ENCODE peak calls at places on chromosome 13, in six cellular contexts. U is astrocyte; P is naive thymus-derived CD4-positive, alpha-beta T cell; R is SJCRH30; B is GM23248; O is endothelial cell of umbilical vein. W is an unnamed sample. For H3K9me3, the result is how much of the 10 kb centered on the place peaks cover.

GRCh38 chr13:67193979-67194378 is 36.2 kb downstream of the PCDH9 start:
- DNase-seq in U (no peak), P (no peak), R (no peak), B (no peak), O (no peak), W (no peak)

GRCh38 chr13:99686944-99687382 is 185.7 kb downstream of the TM9SF2 start:
- DNase-seq in U (no peak), P (no peak), R (no peak), B (no peak), O (no peak), W (no peak)

GRCh38 chr13:61900033-61900432 is 484.4 kb upstream of the PCDH20 start:
- DNase-seq in U (no peak), P (no peak), R (no peak), B (no peak), O (no peak), W (no peak)

GRCh38 chr13:50626031-50626643 is 217.4 kb downstream of the DLEU7 start:
- DNase-seq in U (peak), P (no peak), R (no peak), B (peak), O (no peak), W (no peak)

GRCh38 chr13:72508392-72508791 is 219.0 kb downstream of the MZT1 start:
- DNase-seq in U (no peak), P (no peak), R (no peak), B (no peak), O (no peak), W (no peak)

GRCh38 chr13:34933349-34933748 is 8.7 kb upstream of the NBEA start:
- DNase-seq in U (no peak), P (no peak), R (no peak), B (no peak), O (no peak), W (no peak)

GRCh38 chr13:31204592-31204991 is 4.8 kb downstream of the B3GLCT start:
- DNase-seq in U (peak), P (no peak), R (no peak), B (peak), O (peak), W (no peak)

GRCh38 chr13:100650321-100650720 is 24.3 kb downstream of the TMTC4 start:
- DNase-seq in U (no peak), P (no peak), R (no peak), B (no peak), O (no peak), W (no peak)

GRCh38 chr13:94228781-94229180 is 250.7 kb downstream of the DCT start:
- DNase-seq in U (no peak), P (no peak), R (no peak), B (no peak), O (no peak), W (no peak)

GRCh38 chr13:50080158-50080855 is 65.1 kb downstream of the KCNRG start:
- DNase-seq in U (peak), P (peak), R (peak), B (peak), O (peak), W (peak)

GRCh38 chr13:27924529-27925141 is 4.8 kb downstream of the PDX1 start:
- DNase-seq in U (no peak), P (no peak), R (no peak), B (no peak), O (no peak), W (no peak)

GRCh38 chr13:110246530-110246929 is 60.4 kb downstream of the COL4A1 start:
- DNase-seq in U (no peak), P (no peak), R (no peak), B (no peak), O (no peak), W (no peak)

GRCh38 chr13:71797487-71797886 is 69.5 kb downstream of the DACH1 start:
- DNase-seq in U (no peak), P (no peak), R (no peak), B (no peak), O (no peak), W (no peak)

GRCh38 chr13:30091691-30092090 is 215.7 kb downstream of the KATNAL1 start:
- DNase-seq in U (no peak), P (no peak), R (no peak), B (no peak), O (no peak), W (no peak)

GRCh38 chr13:61414686-61415664 is 674 bp downstream of the PCDH20 start:
- DNase-seq in U (peak), P (no peak), R (peak), B (no peak), O (peak), W (no peak)

GRCh38 chr13:41670873-41671443 is 213.6 kb downstream of the RGCC start:
- DNase-seq in U (no peak), P (no peak), R (no peak), B (no peak), O (no peak), W (no peak)

GRCh38 chr13:98199480-98199879 is 22.4 kb upstream of the RNF113B start:
- DNase-seq in U (no peak), P (no peak), R (no peak), B (no peak), O (no peak), W (no peak)

GRCh38 chr13:29733069-29733700 is 117.2 kb downstream of the UBL3 start:
- DNase-seq in U (no peak), P (no peak), R (no peak), B (peak), O (no peak), W (no peak)

GRCh38 chr13:49554387-49554786 is 31.0 kb downstream of the RCBTB1 start:
- DNase-seq in U (no peak), P (no peak), R (no peak), B (no peak), O (no peak), W (no peak)

GRCh38 chr13:50914848-50915247 is 5.3 kb downstream of the RNASEH2B start:
- DNase-seq in U (peak), P (no peak), R (no peak), B (peak), O (no peak), W (no peak)

GRCh38 chr13:77328819-77329132 is 1.9 kb upstream of the MYCBP2 start:
- DNase-seq in U (no peak), P (no peak), R (no peak), B (no peak), O (no peak), W (no peak)

GRCh38 chr13:32791545-32792172 is 205.4 kb downstream of the PDS5B start:
- DNase-seq in U (no peak), P (peak), R (no peak), B (peak), O (no peak), W (no peak)

GRCh38 chr13:83563499-83563898 is 318.8 kb downstream of the SLITRK1 start:
- DNase-seq in U (no peak), P (no peak), R (no peak), B (no peak), O (no peak), W (no peak)

GRCh38 chr13:99053636-99054233 is 75.9 kb upstream of the DOCK9 start:
- DNase-seq in U (no peak), P (no peak), R (no peak), B (no peak), O (no peak), W (no peak)

GRCh38 chr13:109744512-109745051 is 41.8 kb downstream of the IRS2 start:
- DNase-seq in U (peak), P (no peak), R (no peak), B (no peak), O (no peak), W (no peak)

GRCh38 chr13:66563076-66563475 is 667.1 kb downstream of the PCDH9 start:
- DNase-seq in U (no peak), P (no peak), R (no peak), B (no peak), O (no peak), W (no peak)

GRCh38 chr13:22744688-22745452 is 435.9 kb upstream of the SGCG start:
- DNase-seq in U (no peak), P (no peak), R (no peak), B (no peak), O (no peak), W (no peak)

GRCh38 chr13:27792393-27793218 is at the start of gene GSX1:
- DNase-seq in U (peak), P (peak), R (no peak), B (peak), O (peak), W (no peak)

GRCh38 chr13:73417012-73417615 is 358.3 kb downstream of the KLF5 start:
- DNase-seq in U (no peak), P (no peak), R (peak), B (peak), O (no peak), W (no peak)

GRCh38 chr13:20819715-20820114 is 46.0 kb upstream of the EEF1AKMT1 start:
- DNase-seq in U (no peak), P (no peak), R (no peak), B (no peak), O (no peak), W (no peak)

GRCh38 chr13:80278706-80279105 is 62.2 kb downstream of the SPRY2 start:
- DNase-seq in U (no peak), P (no peak), R (no peak), B (no peak), O (no peak), W (no peak)

GRCh38 chr13:50156140-50156539 is 140.9 kb downstream of the KCNRG start:
- DNase-seq in U (peak), P (no peak), R (no peak), B (peak), O (no peak), W (no peak)

GRCh38 chr13:60229708-60230272 is 66.1 kb upstream of the DIAPH3 start:
- DNase-seq in U (peak), P (no peak), R (no peak), B (peak), O (no peak), W (no peak)

GRCh38 chr13:28047784-28048388 is 52.5 kb downstream of the FLT3 start:
- DNase-seq in U (no peak), P (no peak), R (no peak), B (peak), O (no peak), W (no peak)

GRCh38 chr13:60969659-60970058 is 446.0 kb downstream of the PCDH20 start:
- DNase-seq in U (no peak), P (no peak), R (no peak), B (no peak), O (no peak), W (no peak)

GRCh38 chr13:97142452-97142851 is 79.7 kb upstream of the MBNL2 start:
- DNase-seq in U (no peak), P (no peak), R (peak), B (peak), O (peak), W (no peak)

GRCh38 chr13:21061077-21061945 is at the start of gene LATS2:
- DNase-seq in U (peak), P (peak), R (peak), B (peak), O (peak), W (peak)

GRCh38 chr13:51613535-51613934 is 29.3 kb downstream of the WDFY2 start:
- DNase-seq in U (no peak), P (no peak), R (no peak), B (no peak), O (no peak), W (no peak)

GRCh38 chr13:98457053-98457452 is 119.9 kb downstream of the STK24 start:
- DNase-seq in U (no peak), P (no peak), R (no peak), B (no peak), O (no peak), W (no peak)

DNA sequence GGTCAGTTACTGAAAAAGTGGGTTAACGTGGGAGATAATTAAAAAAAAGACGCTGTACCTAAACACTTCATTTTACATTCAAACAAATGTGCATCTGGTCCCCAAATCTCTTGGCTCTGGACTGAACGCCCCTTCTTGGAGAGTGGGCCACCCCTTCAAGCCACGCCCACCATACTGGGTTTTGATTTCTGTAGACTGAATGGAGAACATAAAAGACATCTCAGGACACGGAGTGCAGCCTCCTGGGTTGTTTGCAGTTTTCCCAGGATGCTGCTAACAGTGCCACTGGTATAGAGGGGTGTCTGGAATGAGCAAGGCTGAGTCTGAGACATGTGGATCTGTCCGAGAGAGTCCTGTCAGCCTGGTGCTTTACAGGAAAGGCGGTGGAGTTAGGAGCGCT is 10.6 kb downstream of the TFDP1 start:
- DNase-seq in U (no peak), P (no peak), R (no peak), B (no peak), O (no peak), W (no peak)
- H3K9me3 ChIP-seq in U (under half), P (under half), R (under half), B (under half), O (under half), W (under half)

GRCh38 chr13:18956473-18957078 is 225.0 kb downstream of the TUBA3C start:
- DNase-seq in U (no peak), P (no peak), R (no peak), B (no peak), O (no peak), W (no peak)
- H3K9me3 ChIP-seq in U (under half), P (under half), R (under half), B (under half), O (under half), W (under half)

GRCh38 chr13:103388839-103389238 is 322.6 kb upstream of the SLC10A2 start:
- DNase-seq in U (no peak), P (no peak), R (no peak), B (no peak), O (no peak), W (no peak)

GRCh38 chr13:103386341-103386740 is 320.1 kb upstream of the SLC10A2 start:
- DNase-seq in U (peak), P (no peak), R (peak), B (peak), O (no peak), W (no peak)
- H3K9me3 ChIP-seq in U (under half), P (under half), R (under half), B (under half), O (under half), W (under half)

GRCh38 chr13:105702441-105702840 is 833.0 kb downstream of the EFNB2 start:
- DNase-seq in U (no peak), P (no peak), R (peak), B (no peak), O (no peak), W (no peak)
- H3K9me3 ChIP-seq in U (under half), P (under half), R (under half), B (under half), O (under half), W (under half)

DNA sequence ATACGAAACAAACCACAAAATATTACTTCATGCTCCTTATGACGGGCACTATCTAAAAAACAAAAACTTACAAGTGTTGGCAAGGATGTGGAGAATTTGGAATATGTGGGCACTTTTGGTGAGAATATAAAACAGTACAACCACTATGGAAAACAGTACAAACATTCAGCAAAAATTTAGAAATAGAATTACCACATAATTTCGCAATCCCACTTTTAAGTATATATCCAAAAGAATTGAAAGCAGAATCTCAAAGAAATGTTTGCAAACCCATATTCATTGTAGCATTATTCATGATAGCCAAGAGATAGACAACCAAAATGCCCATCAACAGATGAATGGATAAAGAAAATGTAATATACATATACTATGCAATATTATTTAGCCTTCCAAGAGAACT is 1173.7 kb upstream of the PRR20A start:
- DNase-seq in U (no peak), P (no peak), R (no peak), B (no peak), O (no peak), W (no peak)
- H3K9me3 ChIP-seq in U (under half), P (under half), R (under half), B (under half), O (under half), W (under half)

GRCh38 chr13:103521532-103521931 is 455.3 kb upstream of the SLC10A2 start:
- DNase-seq in U (no peak), P (no peak), R (no peak), B (no peak), O (no peak), W (no peak)

GRCh38 chr13:103528437-103528836 is 462.2 kb upstream of the SLC10A2 start:
- DNase-seq in U (no peak), P (no peak), R (no peak), B (no peak), O (no peak), W (no peak)

GRCh38 chr13:103525530-103525929 is 459.3 kb upstream of the SLC10A2 start:
- DNase-seq in U (no peak), P (no peak), R (no peak), B (no peak), O (no peak), W (no peak)

GRCh38 chr13:103523853-103524252 is 457.6 kb upstream of the SLC10A2 start:
- DNase-seq in U (no peak), P (no peak), R (no peak), B (no peak), O (no peak), W (no peak)
- H3K9me3 ChIP-seq in U (under half), P (under half), R (under half), B (under half), O (under half), W (under half)

GRCh38 chr13:19154843-19155242 is 26.8 kb downstream of the TUBA3C start:
- DNase-seq in U (no peak), P (no peak), R (no peak), B (no peak), O (no peak), W (no peak)
- H3K9me3 ChIP-seq in U (under half), P (under half), R (under half), B (under half), O (under half), W (under half)

DNA sequence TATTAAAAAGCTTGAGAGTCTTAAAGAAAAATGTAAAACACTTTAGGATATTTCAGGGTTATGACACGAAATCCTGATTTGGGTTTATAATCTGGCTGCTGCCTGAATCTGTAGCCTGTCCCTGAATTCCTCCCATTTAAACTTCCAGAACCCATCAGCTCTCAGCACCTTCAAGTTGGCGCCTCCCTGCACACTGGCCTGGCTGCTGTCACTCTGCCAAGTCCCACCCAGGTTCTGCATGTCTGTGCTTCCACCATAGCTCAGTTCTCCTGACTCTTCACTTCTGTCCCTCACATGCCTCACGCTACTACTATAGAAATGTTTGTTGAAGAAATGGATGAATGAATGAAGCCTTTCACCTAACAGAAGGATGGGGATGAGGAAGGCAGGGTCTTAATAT is 55.7 kb upstream of the RFXAP start:
- DNase-seq in U (no peak), P (no peak), R (no peak), B (no peak), O (no peak), W (no peak)
- H3K9me3 ChIP-seq in U (under half), P (under half), R (under half), B (under half), O (under half), W (under half)

GRCh38 chr13:102870677-102871415 is 25.0 kb downstream of the ERCC5 start:
- DNase-seq in U (peak), P (peak), R (peak), B (peak), O (peak), W (peak)
- H3K9me3 ChIP-seq in U (under half), P (under half), R (under half), B (under half), O (under half), W (under half)

GRCh38 chr13:40304391-40304790 is 362.1 kb downstream of the FOXO1 start:
- DNase-seq in U (no peak), P (no peak), R (no peak), B (no peak), O (no peak), W (no peak)
- H3K9me3 ChIP-seq in U (under half), P (under half), R (under half), B (under half), O (under half), W (under half)